ENCODE peak calls at places on chromosomes 5 and 9, in seven cellular contexts. D is HepG2, N is HCT116, M is stomach, F is suprapubic skin, B is sigmoid colon, O is transverse colon. J is an unnamed sample. For H3K4me1, the result is how much of the 10 kb centered on the place peaks cover.

GRCh38 chr5:14280294-14280854 is 137.2 kb downstream of the TRIO start:
- DNase-seq in D (no peak), N (no peak), M (no peak), F (no peak), B (no peak), O (no peak), J (no peak)

GRCh38 chr5:3602713-3603502 is 7.3 kb downstream of the IRX1 start:
- DNase-seq in D (peak), N (no peak), M (peak), F (no peak), B (no peak), O (no peak), J (peak)

GRCh38 chr9:5949103-5949699 is 58.5 kb downstream of the MLANA start:
- DNase-seq in D (no peak), N (no peak), M (no peak), F (no peak), B (no peak), O (no peak), J (no peak)

GRCh38 chr5:39424751-39425524 is at the start of gene DAB2:
- DNase-seq in D (peak), N (peak), M (peak), F (peak), B (peak), O (peak), J (peak)

GRCh38 chr9:107292811-107293554 is 9.9 kb downstream of the RAD23B start:
- DNase-seq in D (no peak), N (no peak), M (no peak), F (no peak), B (no peak), O (no peak), J (no peak)

GRCh38 chr5:64939772-64940510 is 171.2 kb downstream of the CWC27 start:
- DNase-seq in D (peak), N (no peak), M (peak), F (no peak), B (peak), O (peak), J (peak)

GRCh38 chr9:136079211-136079915 is 15.7 kb downstream of the NACC2 start:
- DNase-seq in D (no peak), N (no peak), M (no peak), F (no peak), B (peak), O (no peak), J (no peak)

GRCh38 chr9:131641618-131642495 is 96.5 kb downstream of the PRRT1B start:
- DNase-seq in D (no peak), N (no peak), M (no peak), F (no peak), B (peak), O (peak), J (peak)

GRCh38 chr9:107929439-107929838 is 439.9 kb upstream of the KLF4 start:
- DNase-seq in D (no peak), N (no peak), M (peak), F (no peak), B (peak), O (peak), J (peak)

GRCh38 chr5:1641041-1641440 is 117.3 kb upstream of the LPCAT1 start:
- DNase-seq in D (no peak), N (no peak), M (no peak), F (no peak), B (peak), O (no peak), J (no peak)

GRCh38 chr5:159103086-159103485 is 3.4 kb upstream of the EBF1 start:
- DNase-seq in D (no peak), N (no peak), M (no peak), F (no peak), B (no peak), O (no peak), J (no peak)

GRCh38 chr5:115414406-115415142 is 118.1 kb upstream of the CCDC112 start:
- DNase-seq in D (no peak), N (no peak), M (no peak), F (no peak), B (peak), O (peak), J (no peak)

GRCh38 chr9:8188720-8189407 is 389.3 kb upstream of the DMAC1 start:
- DNase-seq in D (no peak), N (no peak), M (no peak), F (no peak), B (no peak), O (no peak), J (no peak)

GRCh38 chr9:13728121-13728520 is 448.6 kb upstream of the MPDZ start:
- DNase-seq in D (no peak), N (no peak), M (no peak), F (no peak), B (peak), O (no peak), J (peak)

GRCh38 chr9:108286807-108287206 is 569.0 kb downstream of the ACTL7B start:
- DNase-seq in D (no peak), N (no peak), M (no peak), F (no peak), B (no peak), O (no peak), J (no peak)

GRCh38 chr9:71791875-71792274 is 23.6 kb upstream of the CEMIP2 start:
- DNase-seq in D (no peak), N (no peak), M (no peak), F (no peak), B (no peak), O (no peak), J (no peak)

GRCh38 chr9:135526730-135527571 is 5.7 kb downstream of the LCN1 start:
- DNase-seq in D (peak), N (no peak), M (peak), F (peak), B (peak), O (no peak), J (no peak)

GRCh38 chr9:79470957-79471356 is 100.8 kb upstream of the TLE4 start:
- DNase-seq in D (no peak), N (no peak), M (no peak), F (no peak), B (no peak), O (no peak), J (no peak)

GRCh38 chr5:146632620-146633019 is 116.6 kb upstream of the GPR151 start:
- DNase-seq in D (no peak), N (no peak), M (no peak), F (no peak), B (no peak), O (no peak), J (no peak)

GRCh38 chr9:113650207-113651131 is 186.9 kb downstream of the RGS3 start:
- DNase-seq in D (peak), N (no peak), M (no peak), F (no peak), B (peak), O (no peak), J (no peak)

GRCh38 chr9:120894404-120895226 is 17.6 kb upstream of the PHF19 start:
- DNase-seq in D (no peak), N (no peak), M (peak), F (no peak), B (no peak), O (no peak), J (no peak)

GRCh38 chr9:134546746-134547145 is 94.9 kb upstream of the COL5A1 start:
- DNase-seq in D (no peak), N (no peak), M (no peak), F (no peak), B (peak), O (no peak), J (no peak)

GRCh38 chr5:139749242-139749641 is 46.4 kb upstream of the PSD2 start:
- DNase-seq in D (no peak), N (no peak), M (no peak), F (no peak), B (no peak), O (no peak), J (no peak)

GRCh38 chr9:23219471-23219870 is 606.6 kb downstream of the ELAVL2 start:
- DNase-seq in D (no peak), N (no peak), M (no peak), F (no peak), B (peak), O (no peak), J (no peak)

GRCh38 chr9:85741112-85741874 is 461 bp downstream of the AGTPBP1 start:
- DNase-seq in D (peak), N (no peak), M (peak), F (peak), B (peak), O (peak), J (peak)

GRCh38 chr9:137807721-137808703 is 69.6 kb upstream of the CACNA1B start:
- DNase-seq in D (no peak), N (no peak), M (no peak), F (no peak), B (no peak), O (no peak), J (no peak)

GRCh38 chr9:78103971-78104433 is 72.4 kb upstream of the GNAQ start:
- DNase-seq in D (no peak), N (no peak), M (no peak), F (no peak), B (no peak), O (no peak), J (no peak)

GRCh38 chr5:147552897-147553296 is 43.0 kb upstream of the DPYSL3 start:
- DNase-seq in D (no peak), N (no peak), M (no peak), F (no peak), B (no peak), O (no peak), J (no peak)

GRCh38 chr5:88553926-88554325 is 285.3 kb upstream of the TMEM161B start:
- DNase-seq in D (no peak), N (no peak), M (no peak), F (no peak), B (no peak), O (no peak), J (no peak)

GRCh38 chr5:58016329-58016728 is 443.6 kb downstream of the PLK2 start:
- DNase-seq in D (no peak), N (no peak), M (no peak), F (no peak), B (no peak), O (no peak), J (no peak)

GRCh38 chr5:174086751-174087150 is 41.2 kb downstream of the NSG2 start:
- DNase-seq in D (no peak), N (no peak), M (no peak), F (no peak), B (no peak), O (no peak), J (no peak)

GRCh38 chr5:32329395-32329834 is 16.7 kb upstream of the MTMR12 start:
- DNase-seq in D (peak), N (peak), M (peak), F (no peak), B (peak), O (peak), J (peak)

GRCh38 chr5:133296624-133297023 is 244.8 kb downstream of the HSPA4 start:
- DNase-seq in D (no peak), N (no peak), M (no peak), F (no peak), B (no peak), O (no peak), J (no peak)

GRCh38 chr5:124309241-124309977 is 437.0 kb downstream of the ZNF608 start:
- DNase-seq in D (no peak), N (no peak), M (no peak), F (no peak), B (no peak), O (no peak), J (no peak)

GRCh38 chr9:121288874-121289553 is 21.1 kb downstream of the GSN start:
- DNase-seq in D (peak), N (no peak), M (peak), F (peak), B (peak), O (peak), J (peak)

GRCh38 chr5:154176191-154176590 is 14.3 kb upstream of the GALNT10 start:
- DNase-seq in D (no peak), N (no peak), M (no peak), F (no peak), B (no peak), O (no peak), J (peak)
- H3K4me3 ChIP-seq in D (no peak), N (no peak), M (no peak), F (no peak), B (no peak), O (no peak), J (no peak)

DNA sequence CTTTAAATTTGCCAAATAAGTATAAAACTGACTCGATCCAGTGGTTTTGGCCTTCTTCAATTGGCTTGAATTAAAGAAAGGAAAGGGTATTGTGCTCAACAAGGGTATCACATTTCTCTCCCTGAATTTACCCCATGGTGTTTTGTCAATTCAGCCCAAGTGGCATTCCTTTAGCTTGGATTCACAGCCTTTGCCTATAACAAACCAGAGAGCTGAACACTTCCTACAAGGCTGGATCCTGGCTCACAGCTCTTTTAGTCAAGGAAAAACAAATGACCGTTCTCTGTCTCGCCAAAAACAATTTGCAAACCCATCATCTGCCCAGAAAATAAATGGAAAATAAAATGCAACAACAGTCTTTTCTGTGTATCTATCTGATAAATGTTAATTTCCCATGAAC is 5.7 kb downstream of the ZNF366 start:
- DNase-seq in D (no peak), N (no peak), M (no peak), F (no peak), B (no peak), O (no peak), J (no peak)
- H3K4me1 ChIP-seq in D (under half), N (under half), M (under half), F (under half), B (under half), O (under half), J (under half)

GRCh38 chr5:9545301-9545958 is 445 bp downstream of the SEMA5A start:
- DNase-seq in D (no peak), N (no peak), M (no peak), F (peak), B (peak), O (peak), J (peak)

GRCh38 chr5:9544502-9545300 is 1.2 kb downstream of the SEMA5A start:
- DNase-seq in D (peak), N (no peak), M (peak), F (peak), B (peak), O (peak), J (peak)

GRCh38 chr5:9544056-9544455 is 1.8 kb downstream of the SEMA5A start:
- DNase-seq in D (no peak), N (no peak), M (no peak), F (no peak), B (no peak), O (no peak), J (no peak)

GRCh38 chr5:9546973-9547947 is 1.4 kb upstream of the SEMA5A start:
- DNase-seq in D (no peak), N (no peak), M (no peak), F (no peak), B (no peak), O (peak), J (peak)

GRCh38 chr5:9545959-9546851 is at the start of gene SEMA5A:
- DNase-seq in D (no peak), N (no peak), M (peak), F (peak), B (peak), O (peak), J (peak)
- TF ChIP-seq POLR2AphosphoS5 in D (no peak), N (no peak), M (no peak), F (no peak), B (peak), O (peak), J (peak)

DNA sequence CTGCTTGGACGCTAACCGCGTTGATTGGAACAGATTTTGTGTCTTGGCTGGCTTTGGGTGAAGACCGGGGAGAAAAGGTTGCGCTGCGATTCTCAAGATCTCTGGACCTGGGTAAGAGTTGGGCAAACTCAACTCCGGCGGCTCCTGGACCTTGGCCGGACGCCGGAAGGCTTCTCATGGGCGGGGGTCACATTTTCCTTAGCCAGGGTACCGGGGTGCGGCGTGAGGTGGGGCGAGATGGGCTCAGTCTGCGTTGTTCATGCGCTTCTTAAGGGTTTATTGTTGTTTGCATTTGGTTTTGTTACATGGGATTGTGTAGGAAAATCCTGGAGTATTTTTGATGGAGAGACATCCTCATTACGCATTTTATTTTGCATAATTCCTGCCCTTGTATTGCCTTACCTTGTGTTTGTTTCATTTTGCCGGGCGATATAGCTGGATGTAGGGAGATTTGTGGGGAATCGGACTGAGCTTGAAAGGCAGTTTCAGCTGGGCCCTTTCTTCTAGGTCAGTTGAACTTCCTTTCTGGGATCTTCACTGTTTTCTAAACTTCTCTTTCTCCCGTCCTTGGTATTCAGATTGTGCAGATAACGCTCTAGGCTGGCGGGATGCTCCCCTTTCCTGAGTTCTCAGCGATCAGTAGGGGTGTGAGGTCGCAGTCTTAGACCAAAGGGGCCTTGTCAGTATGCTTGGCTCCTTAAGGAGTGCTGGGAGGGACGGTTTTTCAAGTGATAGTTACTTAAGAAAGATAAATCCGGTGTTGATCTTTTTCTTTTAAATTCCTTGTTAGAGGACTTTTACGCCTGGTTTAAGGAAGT is 559 bp downstream of the MEGF10 start:
- DNase-seq in D (no peak), N (no peak), M (no peak), F (no peak), B (no peak), O (peak), J (no peak)
- H3K4me3 ChIP-seq in D (no peak), N (no peak), M (peak), F (peak), B (peak), O (peak), J (no peak)

GRCh38 chr9:98864257-98865180 is 57.0 kb downstream of the GALNT12 start:
- DNase-seq in D (no peak), N (no peak), M (no peak), F (no peak), B (peak), O (no peak), J (no peak)
- H3K4me1 ChIP-seq in D (under half), N (under half), M (half or more), F (half or more), B (under half), O (under half), J (under half)

DNA sequence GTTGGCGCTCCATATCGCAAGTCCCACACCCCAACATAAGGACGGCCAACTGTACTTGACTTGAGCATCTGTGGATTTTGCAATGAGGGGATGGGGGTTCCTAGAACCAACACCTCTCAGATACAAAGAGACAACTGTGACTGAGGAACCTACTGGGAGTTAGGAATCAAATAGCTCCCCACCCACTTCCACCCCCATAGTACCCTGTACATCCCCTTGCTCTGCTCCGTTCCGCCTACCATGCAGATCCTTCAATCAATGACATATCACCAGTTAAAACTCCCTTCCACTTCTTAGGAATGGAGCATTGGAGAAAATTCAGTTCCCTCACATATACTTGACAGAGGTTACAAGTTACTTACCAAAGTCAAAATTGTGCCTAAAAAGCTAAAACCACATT is 140.9 kb downstream of the MLLT3 start:
- DNase-seq in D (no peak), N (no peak), M (no peak), F (no peak), B (no peak), O (no peak), J (no peak)
- TF ChIP-seq POLR2AphosphoS5 in D (no peak), N (no peak), M (no peak), F (no peak), B (no peak), O (no peak), J (no peak)

DNA sequence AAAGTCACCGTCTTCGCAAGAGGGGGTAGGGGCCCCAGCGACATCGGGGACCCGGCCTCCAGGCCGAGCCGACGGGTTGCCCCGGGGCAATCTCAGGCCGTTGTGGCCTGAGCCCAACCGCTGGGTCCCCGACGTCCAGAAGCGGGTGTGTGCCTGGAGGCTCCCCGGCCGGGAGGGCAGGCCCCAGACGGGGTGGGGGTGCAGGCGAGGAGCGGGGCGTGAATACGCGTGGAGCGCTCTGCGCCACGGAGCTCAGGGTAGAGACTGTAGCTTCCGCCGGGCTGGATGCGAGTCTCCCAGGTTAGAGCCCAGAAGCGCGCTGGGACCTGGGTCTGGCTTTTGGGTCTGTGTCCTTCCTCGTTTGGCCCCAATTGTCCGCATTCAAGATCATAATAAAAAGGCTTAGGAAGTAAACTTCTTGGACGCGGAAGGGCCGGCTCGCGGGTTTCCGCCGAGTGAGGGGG is 3.5 kb downstream of the BARX1 start:
- DNase-seq in D (no peak), N (no peak), M (no peak), F (no peak), B (peak), O (no peak), J (no peak)
- H3K4me3 ChIP-seq in D (no peak), N (no peak), M (peak), F (peak), B (peak), O (peak), J (peak)

GRCh38 chr5:181245427-181246275 is 1.9 kb upstream of the RACK1 start:
- DNase-seq in D (no peak), N (no peak), M (no peak), F (no peak), B (no peak), O (peak), J (no peak)
- H3K4me1 ChIP-seq in D (under half), N (half or more), M (half or more), F (half or more), B (half or more), O (under half), J (under half)

GRCh38 chr5:172283862-172284274 is 304 bp upstream of the UBTD2 start:
- DNase-seq in D (peak), N (no peak), M (peak), F (peak), B (peak), O (peak), J (peak)
- TF ChIP-seq POLR2AphosphoS5 in D (no peak), N (peak), M (peak), F (no peak), B (no peak), O (no peak), J (no peak)

GRCh38 chr9:123438821-123439220 is 82.8 kb downstream of the CRB2 start:
- DNase-seq in D (peak), N (no peak), M (no peak), F (peak), B (no peak), O (no peak), J (no peak)
- H3K4me3 ChIP-seq in D (no peak), N (no peak), M (no peak), F (no peak), B (no peak), O (no peak), J (no peak)

J was measured in prostate gland.